ENCODE peak calls at places on chromosome 9, in four cellular contexts. One of them, this sample, is unnamed.

GRCh38 chr9:29691758-29692407 is 2118.6 kb upstream of the C9orf72 start:
- DNase-seq in activated CD4-positive, alpha-beta T cell treated with anti-CD3 and anti-CD28 coated beads, Interleukin-2, amount 50 U/mL, for 1 hour: no peak
- DNase-seq in mucosa of descending colon: no peak
- DNase-seq in posterior vena cava: no peak
- DNase-seq in this sample: peak

GRCh38 chr9:29332789-29333188 is 1759.5 kb upstream of the C9orf72 start:
- DNase-seq in mucosa of descending colon: no peak
- DNase-seq in posterior vena cava: no peak
- DNase-seq in activated CD4-positive, alpha-beta T cell treated with anti-CD3 and anti-CD28 coated beads, Interleukin-2, amount 50 U/mL, for 1 hour: no peak
- DNase-seq in this sample: no peak

GRCh38 chr9:137127301-137128157 is 11.4 kb upstream of the GRIN1 start:
- DNase-seq in activated CD4-positive, alpha-beta T cell treated with anti-CD3 and anti-CD28 coated beads, Interleukin-2, amount 50 U/mL, for 1 hour: peak
- DNase-seq in mucosa of descending colon: no peak
- DNase-seq in posterior vena cava: no peak
- DNase-seq in this sample: peak

GRCh38 chr9:92406506-92406905 is 2.1 kb upstream of the OGN start:
- DNase-seq in mucosa of descending colon: no peak
- DNase-seq in activated CD4-positive, alpha-beta T cell treated with anti-CD3 and anti-CD28 coated beads, Interleukin-2, amount 50 U/mL, for 1 hour: peak
- DNase-seq in posterior vena cava: no peak
- DNase-seq in this sample: no peak

GRCh38 chr9:78745996-78746395 is 449.1 kb downstream of the PSAT1 start:
- DNase-seq in mucosa of descending colon: no peak
- DNase-seq in activated CD4-positive, alpha-beta T cell treated with anti-CD3 and anti-CD28 coated beads, Interleukin-2, amount 50 U/mL, for 1 hour: no peak
- DNase-seq in posterior vena cava: no peak
- DNase-seq in this sample: no peak

GRCh38 chr9:34085581-34086500 is 37.2 kb upstream of the UBAP2 start:
- DNase-seq in posterior vena cava: no peak
- DNase-seq in mucosa of descending colon: no peak
- DNase-seq in activated CD4-positive, alpha-beta T cell treated with anti-CD3 and anti-CD28 coated beads, Interleukin-2, amount 50 U/mL, for 1 hour: no peak
- DNase-seq in this sample: no peak

GRCh38 chr9:136372561-136373299 is 739 bp downstream of the CARD9 start:
- DNase-seq in activated CD4-positive, alpha-beta T cell treated with anti-CD3 and anti-CD28 coated beads, Interleukin-2, amount 50 U/mL, for 1 hour: no peak
- DNase-seq in posterior vena cava: peak
- DNase-seq in mucosa of descending colon: peak
- DNase-seq in this sample: peak

GRCh38 chr9:133269537-133270357 is 5.3 kb downstream of the ABO start:
- DNase-seq in posterior vena cava: no peak
- DNase-seq in mucosa of descending colon: no peak
- DNase-seq in activated CD4-positive, alpha-beta T cell treated with anti-CD3 and anti-CD28 coated beads, Interleukin-2, amount 50 U/mL, for 1 hour: no peak
- DNase-seq in this sample: no peak

GRCh38 chr9:100011062-100011681 is 87.6 kb downstream of the ERP44 start:
- DNase-seq in mucosa of descending colon: no peak
- DNase-seq in posterior vena cava: no peak
- DNase-seq in activated CD4-positive, alpha-beta T cell treated with anti-CD3 and anti-CD28 coated beads, Interleukin-2, amount 50 U/mL, for 1 hour: no peak
- DNase-seq in this sample: no peak

GRCh38 chr9:31140316-31140715 is 1244.1 kb upstream of the ACO1 start:
- DNase-seq in posterior vena cava: no peak
- DNase-seq in activated CD4-positive, alpha-beta T cell treated with anti-CD3 and anti-CD28 coated beads, Interleukin-2, amount 50 U/mL, for 1 hour: no peak
- DNase-seq in mucosa of descending colon: no peak
- DNase-seq in this sample: no peak

GRCh38 chr9:14165376-14166035 is 148.4 kb downstream of the NFIB start:
- DNase-seq in posterior vena cava: no peak
- DNase-seq in mucosa of descending colon: no peak
- DNase-seq in activated CD4-positive, alpha-beta T cell treated with anti-CD3 and anti-CD28 coated beads, Interleukin-2, amount 50 U/mL, for 1 hour: no peak
- DNase-seq in this sample: no peak

GRCh38 chr9:133477992-133478850 is 678 bp downstream of the SLC2A6 start:
- DNase-seq in activated CD4-positive, alpha-beta T cell treated with anti-CD3 and anti-CD28 coated beads, Interleukin-2, amount 50 U/mL, for 1 hour: no peak
- DNase-seq in mucosa of descending colon: peak
- DNase-seq in posterior vena cava: no peak
- DNase-seq in this sample: no peak

GRCh38 chr9:95003694-95004451 is 277.4 kb downstream of the AOPEP start:
- DNase-seq in posterior vena cava: peak
- DNase-seq in mucosa of descending colon: peak
- DNase-seq in activated CD4-positive, alpha-beta T cell treated with anti-CD3 and anti-CD28 coated beads, Interleukin-2, amount 50 U/mL, for 1 hour: no peak
- DNase-seq in this sample: peak